ENCODE peak calls at places on chromosomes 13 and 19, in eight cellular contexts. One of them, this sample, is unnamed.

GRCh38 chr19:17090501-17091074 is 15.0 kb downstream of the MYO9B start:
- DNase-seq in fibroblast of mammary gland: peak; percentile 58
- DNase-seq in epithelial cell of esophagus: peak; percentile 77
- DNase-seq in cardiac fibroblast: peak; percentile 49
- DNase-seq in BE2C: no peak
- DNase-seq in HFF-Myc: no peak
- DNase-seq in AG09319: no peak
- DNase-seq in endothelial cell: no peak
- DNase-seq in this sample: no peak

GRCh38 chr19:2185734-2186070 is 22.0 kb downstream of the DOT1L start:
- DNase-seq in fibroblast of mammary gland: no peak
- DNase-seq in epithelial cell of esophagus: no peak
- DNase-seq in cardiac fibroblast: no peak
- DNase-seq in BE2C: no peak
- DNase-seq in HFF-Myc: no peak
- DNase-seq in AG09319: no peak
- DNase-seq in endothelial cell: no peak
- DNase-seq in this sample: no peak

GRCh38 chr13:95893861-95894260 is 159.3 kb downstream of the UGGT2 start:
- DNase-seq in fibroblast of mammary gland: no peak
- DNase-seq in epithelial cell of esophagus: no peak
- DNase-seq in cardiac fibroblast: no peak
- DNase-seq in BE2C: peak; percentile 16
- DNase-seq in HFF-Myc: no peak
- DNase-seq in AG09319: no peak
- DNase-seq in endothelial cell: no peak
- DNase-seq in this sample: no peak

GRCh38 chr19:13146763-13147563 is 3.2 kb downstream of the STX10 start:
- DNase-seq in fibroblast of mammary gland: peak; percentile 80
- DNase-seq in epithelial cell of esophagus: peak; percentile 67
- DNase-seq in cardiac fibroblast: peak; percentile 57
- DNase-seq in BE2C: no peak
- DNase-seq in HFF-Myc: peak; percentile 96
- DNase-seq in AG09319: no peak
- DNase-seq in endothelial cell: no peak
- DNase-seq in this sample: no peak

GRCh38 chr13:100333141-100333540 is 244.2 kb downstream of the PCCA start:
- DNase-seq in fibroblast of mammary gland: no peak
- DNase-seq in epithelial cell of esophagus: no peak
- DNase-seq in cardiac fibroblast: no peak
- DNase-seq in BE2C: no peak
- DNase-seq in HFF-Myc: peak; percentile 50
- DNase-seq in AG09319: no peak
- DNase-seq in endothelial cell: no peak
- DNase-seq in this sample: no peak

GRCh38 chr13:67438465-67438864 is 208.3 kb upstream of the PCDH9 start:
- DNase-seq in fibroblast of mammary gland: no peak
- DNase-seq in epithelial cell of esophagus: peak; percentile 2
- DNase-seq in cardiac fibroblast: no peak
- DNase-seq in BE2C: peak; percentile 16
- DNase-seq in HFF-Myc: no peak
- DNase-seq in AG09319: no peak
- DNase-seq in endothelial cell: no peak
- DNase-seq in this sample: no peak

GRCh38 chr13:51958217-51958547 is 53.1 kb downstream of the ATP7B start:
- DNase-seq in fibroblast of mammary gland: no peak
- DNase-seq in epithelial cell of esophagus: no peak
- DNase-seq in cardiac fibroblast: no peak
- DNase-seq in BE2C: no peak
- DNase-seq in HFF-Myc: no peak
- DNase-seq in AG09319: no peak
- DNase-seq in endothelial cell: no peak
- DNase-seq in this sample: no peak

GRCh38 chr19:13781547-13781946 is 7.3 kb downstream of the C19orf53 start:
- DNase-seq in fibroblast of mammary gland: peak; percentile 83
- DNase-seq in epithelial cell of esophagus: peak; percentile 80
- DNase-seq in cardiac fibroblast: peak; percentile 93
- DNase-seq in BE2C: peak; percentile 75
- DNase-seq in HFF-Myc: peak; percentile 63
- DNase-seq in AG09319: peak; percentile 83
- DNase-seq in endothelial cell: peak; percentile 61
- DNase-seq in this sample: peak; percentile 78

GRCh38 chr19:13079542-13079986 is 23.1 kb downstream of the LYL1 start:
- DNase-seq in fibroblast of mammary gland: peak; percentile 83
- DNase-seq in epithelial cell of esophagus: no peak
- DNase-seq in cardiac fibroblast: peak; percentile 64
- DNase-seq in BE2C: peak; percentile 64
- DNase-seq in HFF-Myc: peak; percentile 83
- DNase-seq in AG09319: peak; percentile 87
- DNase-seq in endothelial cell: no peak
- DNase-seq in this sample: no peak

GRCh38 chr13:27976362-27977177 is 7.5 kb upstream of the CDX2 start:
- DNase-seq in fibroblast of mammary gland: no peak
- DNase-seq in epithelial cell of esophagus: no peak
- DNase-seq in cardiac fibroblast: no peak
- DNase-seq in BE2C: no peak
- DNase-seq in HFF-Myc: no peak
- DNase-seq in AG09319: no peak
- DNase-seq in endothelial cell: no peak
- DNase-seq in this sample: no peak

GRCh38 chr13:62246581-62246980 is 830.9 kb upstream of the PCDH20 start:
- DNase-seq in fibroblast of mammary gland: no peak
- DNase-seq in epithelial cell of esophagus: no peak
- DNase-seq in cardiac fibroblast: no peak
- DNase-seq in BE2C: no peak
- DNase-seq in HFF-Myc: no peak
- DNase-seq in AG09319: no peak
- DNase-seq in endothelial cell: no peak
- DNase-seq in this sample: no peak

GRCh38 chr19:23075031-23075733 is 41.6 kb upstream of the ZNF730 start:
- DNase-seq in fibroblast of mammary gland: peak; percentile 74
- DNase-seq in epithelial cell of esophagus: peak; percentile 72
- DNase-seq in cardiac fibroblast: peak; percentile 73
- DNase-seq in BE2C: peak; percentile 88
- DNase-seq in HFF-Myc: peak; percentile 26
- DNase-seq in AG09319: no peak
- DNase-seq in endothelial cell: peak; percentile 76
- DNase-seq in this sample: no peak

GRCh38 chr13:40586886-40587285 is 79.6 kb downstream of the FOXO1 start:
- DNase-seq in fibroblast of mammary gland: peak; percentile 25
- DNase-seq in epithelial cell of esophagus: no peak
- DNase-seq in cardiac fibroblast: peak; percentile 46
- DNase-seq in BE2C: no peak
- DNase-seq in HFF-Myc: no peak
- DNase-seq in AG09319: no peak
- DNase-seq in endothelial cell: no peak
- DNase-seq in this sample: no peak

GRCh38 chr13:44906758-44907157 is 82.5 kb downstream of the NUFIP1 start:
- DNase-seq in fibroblast of mammary gland: peak; percentile 55
- DNase-seq in epithelial cell of esophagus: no peak
- DNase-seq in cardiac fibroblast: peak; percentile 91
- DNase-seq in BE2C: no peak
- DNase-seq in HFF-Myc: no peak
- DNase-seq in AG09319: peak; percentile 72
- DNase-seq in endothelial cell: no peak
- DNase-seq in this sample: peak; percentile 23

GRCh38 chr13:48828962-48829405 is 146.7 kb upstream of the FNDC3A start:
- DNase-seq in fibroblast of mammary gland: peak; percentile 28
- DNase-seq in epithelial cell of esophagus: peak; percentile 55
- DNase-seq in cardiac fibroblast: no peak
- DNase-seq in BE2C: peak; percentile 22
- DNase-seq in HFF-Myc: no peak
- DNase-seq in AG09319: no peak
- DNase-seq in endothelial cell: no peak
- DNase-seq in this sample: no peak

GRCh38 chr19:24052811-24053210 is 34.2 kb upstream of the ZNF254 start:
- DNase-seq in fibroblast of mammary gland: peak; percentile 64
- DNase-seq in epithelial cell of esophagus: peak; percentile 59
- DNase-seq in cardiac fibroblast: peak; percentile 29
- DNase-seq in BE2C: no peak
- DNase-seq in HFF-Myc: no peak
- DNase-seq in AG09319: no peak
- DNase-seq in endothelial cell: no peak
- DNase-seq in this sample: no peak

GRCh38 chr13:109788372-109789195 is 2.2 kb upstream of the IRS2 start:
- DNase-seq in fibroblast of mammary gland: no peak
- DNase-seq in epithelial cell of esophagus: no peak
- DNase-seq in cardiac fibroblast: no peak
- DNase-seq in BE2C: no peak
- DNase-seq in HFF-Myc: no peak
- DNase-seq in AG09319: no peak
- DNase-seq in endothelial cell: no peak
- DNase-seq in this sample: no peak

GRCh38 chr13:27355894-27356293 is 68.5 kb upstream of the GTF3A start:
- DNase-seq in fibroblast of mammary gland: no peak
- DNase-seq in epithelial cell of esophagus: no peak
- DNase-seq in cardiac fibroblast: no peak
- DNase-seq in BE2C: no peak
- DNase-seq in HFF-Myc: no peak
- DNase-seq in AG09319: no peak
- DNase-seq in endothelial cell: no peak
- DNase-seq in this sample: no peak

GRCh38 chr13:74203576-74203975 is 69.4 kb upstream of the KLF12 start:
- DNase-seq in fibroblast of mammary gland: peak; percentile 27
- DNase-seq in epithelial cell of esophagus: no peak
- DNase-seq in cardiac fibroblast: peak; percentile 24
- DNase-seq in BE2C: no peak
- DNase-seq in HFF-Myc: no peak
- DNase-seq in AG09319: peak; percentile 68
- DNase-seq in endothelial cell: no peak
- DNase-seq in this sample: no peak

GRCh38 chr19:14174883-14175282 is 31.1 kb downstream of the ADGRL1 start:
- DNase-seq in fibroblast of mammary gland: no peak
- DNase-seq in epithelial cell of esophagus: no peak
- DNase-seq in cardiac fibroblast: no peak
- DNase-seq in BE2C: no peak
- DNase-seq in HFF-Myc: no peak
- DNase-seq in AG09319: no peak
- DNase-seq in endothelial cell: no peak
- DNase-seq in this sample: no peak

GRCh38 chr13:74575729-74576125 is 441.5 kb upstream of the KLF12 start:
- DNase-seq in fibroblast of mammary gland: peak; percentile 38
- DNase-seq in epithelial cell of esophagus: peak; percentile 47
- DNase-seq in cardiac fibroblast: peak; percentile 67
- DNase-seq in BE2C: peak; percentile 95
- DNase-seq in HFF-Myc: no peak
- DNase-seq in AG09319: no peak
- DNase-seq in endothelial cell: peak; percentile 88
- DNase-seq in this sample: peak; percentile 3

GRCh38 chr13:43864921-43865320 is 14.6 kb downstream of the CCDC122 start:
- DNase-seq in fibroblast of mammary gland: no peak
- DNase-seq in epithelial cell of esophagus: peak; percentile 34
- DNase-seq in cardiac fibroblast: no peak
- DNase-seq in BE2C: no peak
- DNase-seq in HFF-Myc: no peak
- DNase-seq in AG09319: no peak
- DNase-seq in endothelial cell: no peak
- DNase-seq in this sample: no peak

GRCh38 chr19:31478241-31478640 is 129.0 kb upstream of the TSHZ3 start:
- DNase-seq in fibroblast of mammary gland: no peak
- DNase-seq in epithelial cell of esophagus: no peak
- DNase-seq in cardiac fibroblast: no peak
- DNase-seq in BE2C: no peak
- DNase-seq in HFF-Myc: no peak
- DNase-seq in AG09319: no peak
- DNase-seq in endothelial cell: no peak
- DNase-seq in this sample: no peak

GRCh38 chr13:37978680-37979079 is 109.1 kb upstream of the TRPC4 start:
- DNase-seq in fibroblast of mammary gland: no peak
- DNase-seq in epithelial cell of esophagus: no peak
- DNase-seq in cardiac fibroblast: no peak
- DNase-seq in BE2C: no peak
- DNase-seq in HFF-Myc: no peak
- DNase-seq in AG09319: no peak
- DNase-seq in endothelial cell: no peak
- DNase-seq in this sample: no peak

GRCh38 chr19:4375620-4376228 is 24.6 kb downstream of the SH3GL1 start:
- DNase-seq in fibroblast of mammary gland: peak; percentile 84
- DNase-seq in epithelial cell of esophagus: no peak
- DNase-seq in cardiac fibroblast: peak; percentile 85
- DNase-seq in BE2C: peak; percentile 81
- DNase-seq in HFF-Myc: peak; percentile 56
- DNase-seq in AG09319: no peak
- DNase-seq in endothelial cell: no peak
- DNase-seq in this sample: peak; percentile 82
- TF ChIP-seq CTCF in fibroblast of mammary gland: peak; percentile 55
- TF ChIP-seq CTCF in epithelial cell of esophagus: peak; percentile 28
- TF ChIP-seq CTCF in cardiac fibroblast: peak; percentile 45
- TF ChIP-seq CTCF in BE2C: peak; percentile 63
- TF ChIP-seq CTCF in HFF-Myc: peak; percentile 48
- TF ChIP-seq CTCF in AG09319: peak; percentile 46
- TF ChIP-seq CTCF in endothelial cell: no peak
- TF ChIP-seq CTCF in this sample: peak; percentile 75

GRCh38 chr13:31199527-31199848 is 287 bp upstream of the B3GLCT start:
- DNase-seq in fibroblast of mammary gland: no peak
- DNase-seq in epithelial cell of esophagus: no peak
- DNase-seq in cardiac fibroblast: no peak
- DNase-seq in BE2C: no peak
- DNase-seq in HFF-Myc: no peak
- DNase-seq in AG09319: no peak
- DNase-seq in endothelial cell: no peak
- DNase-seq in this sample: no peak
- TF ChIP-seq CTCF in fibroblast of mammary gland: no peak
- TF ChIP-seq CTCF in epithelial cell of esophagus: no peak
- TF ChIP-seq CTCF in cardiac fibroblast: no peak
- TF ChIP-seq CTCF in BE2C: no peak
- TF ChIP-seq CTCF in HFF-Myc: no peak
- TF ChIP-seq CTCF in AG09319: no peak
- TF ChIP-seq CTCF in endothelial cell: no peak
- TF ChIP-seq CTCF in this sample: no peak

DNA sequence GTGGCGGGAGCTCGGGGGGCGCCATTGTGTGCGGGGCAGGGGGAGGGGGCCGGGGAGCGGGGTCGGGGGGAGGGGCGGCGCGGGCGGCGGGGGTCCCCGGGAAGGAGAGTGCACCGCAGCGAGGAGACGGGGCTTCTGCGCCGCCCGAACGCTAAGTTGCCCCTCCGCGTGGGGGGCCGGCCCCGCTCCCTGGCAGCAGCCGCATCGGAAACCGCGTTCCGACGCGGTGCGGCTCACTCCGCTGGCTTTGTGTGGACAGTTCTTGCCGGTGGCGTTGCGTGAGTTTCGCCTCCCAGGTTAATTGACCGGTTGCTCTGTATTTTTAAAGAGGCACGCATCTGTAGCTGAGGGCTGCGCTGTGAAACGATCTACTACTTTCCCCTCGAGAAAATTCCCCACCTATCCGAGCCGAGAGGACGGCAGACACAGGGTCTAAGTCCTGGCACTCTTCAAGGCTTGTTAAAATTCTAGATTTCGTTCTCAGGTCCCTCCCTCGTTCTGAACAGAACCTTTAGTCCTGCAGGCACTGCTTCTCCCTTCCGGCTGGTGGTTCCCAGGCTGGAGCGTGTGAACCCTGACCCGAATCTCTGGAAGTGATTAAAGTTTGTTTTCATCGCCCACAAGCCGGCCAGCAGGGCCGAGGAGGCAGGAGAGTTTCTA is 861 bp downstream of the ARHGEF7 start:
- DNase-seq in fibroblast of mammary gland: peak; percentile 91
- DNase-seq in epithelial cell of esophagus: no peak
- DNase-seq in cardiac fibroblast: peak; percentile 77
- DNase-seq in BE2C: no peak
- DNase-seq in HFF-Myc: peak; percentile 85
- DNase-seq in AG09319: peak; percentile 83
- DNase-seq in endothelial cell: peak; percentile 30
- DNase-seq in this sample: peak; percentile 79
- TF ChIP-seq CTCF in fibroblast of mammary gland: no peak
- TF ChIP-seq CTCF in epithelial cell of esophagus: no peak
- TF ChIP-seq CTCF in cardiac fibroblast: no peak
- TF ChIP-seq CTCF in BE2C: no peak
- TF ChIP-seq CTCF in HFF-Myc: no peak
- TF ChIP-seq CTCF in AG09319: no peak
- TF ChIP-seq CTCF in endothelial cell: no peak
- TF ChIP-seq CTCF in this sample: no peak

GRCh38 chr19:43780706-43781525 is at the start of gene KCNN4:
- DNase-seq in fibroblast of mammary gland: peak; percentile 87
- DNase-seq in epithelial cell of esophagus: peak; percentile 86
- DNase-seq in cardiac fibroblast: no peak
- DNase-seq in BE2C: no peak
- DNase-seq in HFF-Myc: peak; percentile 61
- DNase-seq in AG09319: no peak
- DNase-seq in endothelial cell: no peak
- DNase-seq in this sample: peak; percentile 68
- TF ChIP-seq CTCF in fibroblast of mammary gland: no peak
- TF ChIP-seq CTCF in epithelial cell of esophagus: no peak
- TF ChIP-seq CTCF in cardiac fibroblast: no peak
- TF ChIP-seq CTCF in BE2C: no peak
- TF ChIP-seq CTCF in HFF-Myc: no peak
- TF ChIP-seq CTCF in AG09319: no peak
- TF ChIP-seq CTCF in endothelial cell: no peak
- TF ChIP-seq CTCF in this sample: no peak